ENCODE peak calls at places on chromosomes 4 and X, in four cellular contexts. I, A, O and G are unnamed samples.

GRCh38 chrX:132612990-132613564 is 124.2 kb upstream of the MBNL3 start:
- DNase-seq in I (peak; percentile 34), A (no peak), O (no peak), G (peak; percentile 23)

GRCh38 chr4:67332627-67333026 is 212.7 kb downstream of the CENPC start:
- DNase-seq in O (no peak), I (peak; percentile 1), A (no peak), G (peak; percentile 28)

GRCh38 chr4:70577220-70577927 is 14.7 kb upstream of the AMBN start:
- DNase-seq in A (no peak), I (no peak), O (no peak), G (no peak)

GRCh38 chr4:186591651-186592050 is 36.3 kb upstream of the MTNR1A start:
- DNase-seq in O (no peak), A (no peak), I (no peak), G (no peak)

GRCh38 chr4:54716478-54717065 is 58.8 kb downstream of the KIT start:
- DNase-seq in O (no peak), I (no peak), A (no peak), G (no peak)

GRCh38 chr4:113065629-113066028 is 16.2 kb downstream of the ANK2 start:
- DNase-seq in A (no peak), I (no peak), O (no peak), G (no peak)

GRCh38 chr4:142901166-142901662 is 55.1 kb upstream of the INPP4B start:
- DNase-seq in A (no peak), I (no peak), O (no peak), G (no peak)

GRCh38 chr4:7978489-7978888 is 38.8 kb upstream of the AFAP1 start:
- DNase-seq in A (no peak), I (no peak), O (no peak), G (no peak)

GRCh38 chrX:24396236-24396929 is 35.9 kb downstream of the SUPT20HL1 start:
- DNase-seq in A (no peak), O (no peak), I (no peak), G (no peak)

GRCh38 chr4:84237008-84237407 is 262.1 kb downstream of the NKX6-1 start:
- DNase-seq in I (no peak), A (no peak), O (no peak), G (no peak)

GRCh38 chrX:150366951-150367545 is 3.9 kb downstream of the MAMLD1 start:
- DNase-seq in A (no peak), I (no peak), O (no peak), G (no peak)

GRCh38 chr4:37793562-37793961 is 32.9 kb upstream of the PGM2 start:
- DNase-seq in O (no peak), I (no peak), A (no peak), G (no peak)

GRCh38 chr4:166274136-166274761 is 401.2 kb downstream of the TLL1 start:
- DNase-seq in O (no peak), A (no peak), I (no peak), G (no peak)

GRCh38 chr4:155391932-155392331 is 15.2 kb upstream of the MAP9 start:
- DNase-seq in A (no peak), I (no peak), O (no peak), G (no peak)

GRCh38 chrX:153857348-153857903 is 27.1 kb upstream of the PDZD4 start:
- DNase-seq in O (no peak), A (no peak), I (no peak), G (peak; percentile 34)

GRCh38 chr4:137700072-137700471 is 167.8 kb upstream of the PCDH18 start:
- DNase-seq in O (no peak), A (no peak), I (no peak), G (no peak)

GRCh38 chr4:158042591-158043030 is 130.2 kb downstream of the GASK1B start:
- DNase-seq in O (no peak), I (no peak), A (no peak), G (no peak)

GRCh38 chr4:8198906-8199593 is at the start of gene SH3TC1:
- DNase-seq in A (peak; percentile 68), I (peak; percentile 97), O (no peak), G (peak; percentile 58)

GRCh38 chr4:108060164-108060563 is 70.5 kb downstream of the HADH start:
- DNase-seq in I (peak; percentile 54), A (no peak), O (no peak), G (peak; percentile 35)

GRCh38 chr4:44916406-44916805 is 190.1 kb upstream of the GNPDA2 start:
- DNase-seq in O (no peak), I (no peak), A (no peak), G (no peak)

GRCh38 chrX:131734621-131735020 is 190.7 kb downstream of the OR13H1 start:
- DNase-seq in O (no peak), A (peak; percentile 93), I (no peak), G (no peak)

DNA sequence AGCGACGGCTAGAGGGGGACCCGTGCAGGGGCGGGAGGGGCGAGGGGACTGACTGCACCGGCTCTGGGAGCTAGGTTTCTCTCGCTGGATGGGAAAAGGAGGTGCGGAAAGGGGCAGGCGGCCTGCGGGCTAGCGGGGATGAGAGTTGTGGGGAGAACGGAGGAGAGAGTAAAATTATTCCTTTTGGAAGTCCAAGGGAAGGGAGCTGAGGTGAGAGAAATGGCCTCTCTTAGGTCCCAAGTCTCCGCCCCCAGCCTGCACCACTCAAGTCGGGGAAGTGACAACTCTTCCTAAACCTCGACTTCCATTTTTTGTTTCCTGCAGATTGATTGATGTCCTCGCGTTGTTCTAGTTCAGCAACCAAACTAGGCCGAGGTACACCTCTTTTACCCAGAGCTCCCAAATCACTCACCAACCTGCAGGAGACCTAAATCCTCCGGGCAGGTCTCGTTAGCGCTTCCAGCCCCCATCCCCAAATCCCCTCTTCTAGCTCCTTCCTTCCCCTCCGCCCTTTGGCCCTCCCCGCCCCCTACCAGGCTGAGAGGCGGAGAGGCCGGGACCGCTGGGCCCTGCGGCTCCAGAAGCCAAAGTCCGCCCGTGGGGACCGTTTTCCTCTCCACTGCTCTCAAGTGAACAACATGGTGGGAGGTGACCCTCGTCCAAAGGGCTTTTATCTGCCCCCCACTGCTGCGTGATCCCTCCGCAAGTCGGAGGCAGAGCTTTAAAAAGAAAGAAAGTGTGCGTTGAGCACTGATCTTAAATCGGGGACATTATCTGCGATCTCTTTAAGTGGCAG is 7.3 kb downstream of the PITX2 start:
- DNase-seq in A (no peak), O (no peak), I (no peak), G (no peak)
- TF ChIP-seq NRF1 in A (no peak), O (no peak), I (no peak), G (no peak)

GRCh38 chr4:41176357-41176756 is 38.0 kb downstream of the APBB2 start:
- DNase-seq in I (no peak), A (no peak), O (no peak), G (no peak)
- TF ChIP-seq NRF1 in I (no peak), A (no peak), O (no peak), G (no peak)

DNA sequence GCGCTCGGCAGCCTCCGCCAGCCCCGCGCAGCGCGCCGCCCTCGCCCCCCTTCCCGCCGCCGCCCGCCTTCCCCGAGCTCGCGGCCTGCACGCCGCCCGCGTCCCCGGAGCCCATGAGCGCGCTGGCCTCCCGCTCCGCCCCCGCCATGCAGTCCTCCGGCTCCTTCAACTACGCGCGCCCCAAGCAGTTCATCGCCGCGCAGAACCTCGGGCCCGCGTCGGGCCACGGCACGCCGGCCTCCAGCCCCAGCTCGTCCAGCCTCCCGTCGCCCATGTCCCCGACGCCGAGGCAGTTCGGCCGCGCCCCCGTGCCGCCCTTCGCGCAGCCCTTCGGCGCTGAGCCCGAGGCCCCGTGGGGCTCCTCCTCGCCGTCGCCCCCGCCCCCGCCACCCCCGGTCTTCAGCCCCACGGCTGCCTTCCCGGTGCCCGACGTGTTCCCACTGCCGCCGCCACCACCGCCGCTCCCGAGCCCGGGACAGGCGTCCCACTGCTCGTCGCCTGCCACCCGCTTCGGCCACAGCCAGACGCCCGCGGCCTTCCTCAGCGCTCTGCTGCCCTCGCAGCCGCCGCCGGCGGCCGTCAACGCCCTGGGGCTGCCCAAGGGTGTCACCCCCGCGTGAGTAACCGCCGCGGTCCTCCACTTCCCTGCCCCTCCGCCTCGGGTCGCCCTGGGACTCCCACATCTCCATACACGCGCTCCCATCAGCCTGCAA is 132.1 kb downstream of the CBR4 start:
- DNase-seq in A (no peak), O (no peak), I (peak; percentile 63), G (no peak)
- TF ChIP-seq NRF1 in A (no peak), O (no peak), I (no peak), G (no peak)

DNA sequence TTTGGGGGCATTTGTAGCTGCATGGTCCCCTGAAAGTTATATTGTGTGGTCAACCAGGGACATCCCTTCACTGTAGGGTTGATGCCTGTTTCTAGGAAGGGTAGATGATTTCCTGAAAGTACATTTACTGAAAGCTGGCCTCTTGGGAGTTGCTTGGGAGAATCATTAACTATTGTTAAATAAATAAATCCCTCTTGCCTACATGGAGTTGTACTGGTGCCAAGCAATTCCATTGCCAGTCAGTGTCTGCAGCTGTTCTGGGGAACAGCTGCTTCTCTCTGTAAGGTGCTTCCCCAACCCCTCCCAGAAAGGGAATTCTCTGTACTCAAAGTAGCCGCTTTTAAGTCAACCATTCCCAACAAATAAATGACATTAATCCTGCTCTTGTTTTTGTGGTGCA is 51.1 kb downstream of the C4orf51 start:
- DNase-seq in A (no peak), I (no peak), O (no peak), G (no peak)
- TF ChIP-seq NRF1 in A (no peak), I (no peak), O (no peak), G (no peak)